ENCODE peak calls at places on chromosomes 11 and 22, in eight cellular contexts. One of them, this sample, is unnamed.

GRCh38 chr11:86161373-86162255 is 82.9 kb upstream of the EED start:
- DNase-seq in NCI-H460: no peak
- DNase-seq in GOT3: no peak
- DNase-seq in EL: no peak
- DNase-seq in activated T-helper 1 cell treated with Interleukin-2 at 50 U/mL for 16 hours: no peak
- DNase-seq in posterior cingulate gyrus: no peak
- DNase-seq in HFFc6: no peak
- DNase-seq in GM19239: no peak
- DNase-seq in this sample: no peak

GRCh38 chr22:37337204-37337943 is 55.1 kb downstream of the CYTH4 start:
- DNase-seq in NCI-H460: no peak
- DNase-seq in GOT3: no peak
- DNase-seq in EL: peak; percentile 70
- DNase-seq in activated T-helper 1 cell treated with Interleukin-2 at 50 U/mL for 16 hours: no peak
- DNase-seq in posterior cingulate gyrus: no peak
- DNase-seq in HFFc6: peak; percentile 34
- DNase-seq in GM19239: no peak
- DNase-seq in this sample: no peak

GRCh38 chr22:49522582-49523373 is 304.9 kb downstream of the BRD1 start:
- DNase-seq in NCI-H460: no peak
- DNase-seq in GOT3: no peak
- DNase-seq in EL: no peak
- DNase-seq in activated T-helper 1 cell treated with Interleukin-2 at 50 U/mL for 16 hours: no peak
- DNase-seq in posterior cingulate gyrus: no peak
- DNase-seq in HFFc6: no peak
- DNase-seq in GM19239: no peak
- DNase-seq in this sample: no peak

GRCh38 chr11:30206249-30206996 is 24.4 kb upstream of the FSHB start:
- DNase-seq in NCI-H460: no peak
- DNase-seq in GOT3: no peak
- DNase-seq in EL: no peak
- DNase-seq in activated T-helper 1 cell treated with Interleukin-2 at 50 U/mL for 16 hours: no peak
- DNase-seq in posterior cingulate gyrus: no peak
- DNase-seq in HFFc6: no peak
- DNase-seq in GM19239: peak; percentile 8
- DNase-seq in this sample: no peak

GRCh38 chr11:73350908-73351636 is 25.1 kb upstream of the RELT start:
- DNase-seq in NCI-H460: peak; percentile 49
- DNase-seq in GOT3: no peak
- DNase-seq in EL: peak; percentile 73
- DNase-seq in activated T-helper 1 cell treated with Interleukin-2 at 50 U/mL for 16 hours: peak; percentile 32
- DNase-seq in posterior cingulate gyrus: no peak
- DNase-seq in HFFc6: peak; percentile 53
- DNase-seq in GM19239: peak; percentile 87
- DNase-seq in this sample: peak; percentile 61

GRCh38 chr11:9002920-9003572 is 755 bp downstream of the NRIP3 start:
- DNase-seq in NCI-H460: no peak
- DNase-seq in GOT3: no peak
- DNase-seq in EL: peak; percentile 39
- DNase-seq in activated T-helper 1 cell treated with Interleukin-2 at 50 U/mL for 16 hours: no peak
- DNase-seq in posterior cingulate gyrus: no peak
- DNase-seq in HFFc6: no peak
- DNase-seq in GM19239: no peak
- DNase-seq in this sample: no peak

GRCh38 chr11:115959098-115959497 is 454.9 kb upstream of the CADM1 start:
- DNase-seq in NCI-H460: no peak
- DNase-seq in GOT3: no peak
- DNase-seq in EL: no peak
- DNase-seq in activated T-helper 1 cell treated with Interleukin-2 at 50 U/mL for 16 hours: no peak
- DNase-seq in posterior cingulate gyrus: peak; percentile 77
- DNase-seq in HFFc6: no peak
- DNase-seq in GM19239: no peak
- DNase-seq in this sample: no peak

GRCh38 chr11:64933935-64934693 is 1.6 kb downstream of the GPHA2 start:
- DNase-seq in NCI-H460: no peak
- DNase-seq in GOT3: no peak
- DNase-seq in EL: no peak
- DNase-seq in activated T-helper 1 cell treated with Interleukin-2 at 50 U/mL for 16 hours: no peak
- DNase-seq in posterior cingulate gyrus: no peak
- DNase-seq in HFFc6: no peak
- DNase-seq in GM19239: no peak
- DNase-seq in this sample: no peak

GRCh38 chr11:62012451-62013265 is 45.2 kb upstream of the FTH1 start:
- DNase-seq in NCI-H460: no peak
- DNase-seq in GOT3: no peak
- DNase-seq in EL: peak; percentile 60
- DNase-seq in activated T-helper 1 cell treated with Interleukin-2 at 50 U/mL for 16 hours: no peak
- DNase-seq in posterior cingulate gyrus: no peak
- DNase-seq in HFFc6: peak; percentile 70
- DNase-seq in GM19239: no peak
- DNase-seq in this sample: no peak

GRCh38 chr11:112437096-112437495 is 176.4 kb upstream of the PLET1 start:
- DNase-seq in NCI-H460: no peak
- DNase-seq in GOT3: no peak
- DNase-seq in EL: no peak
- DNase-seq in activated T-helper 1 cell treated with Interleukin-2 at 50 U/mL for 16 hours: no peak
- DNase-seq in posterior cingulate gyrus: no peak
- DNase-seq in HFFc6: no peak
- DNase-seq in GM19239: no peak
- DNase-seq in this sample: no peak

GRCh38 chr11:551131-551530 is 9.4 kb downstream of the LMNTD2 start:
- DNase-seq in NCI-H460: no peak
- DNase-seq in GOT3: no peak
- DNase-seq in EL: no peak
- DNase-seq in activated T-helper 1 cell treated with Interleukin-2 at 50 U/mL for 16 hours: no peak
- DNase-seq in posterior cingulate gyrus: no peak
- DNase-seq in HFFc6: no peak
- DNase-seq in GM19239: no peak
- DNase-seq in this sample: no peak

GRCh38 chr11:8327761-8328192 is 64.1 kb upstream of the LMO1 start:
- DNase-seq in NCI-H460: no peak
- DNase-seq in GOT3: no peak
- DNase-seq in EL: no peak
- DNase-seq in activated T-helper 1 cell treated with Interleukin-2 at 50 U/mL for 16 hours: no peak
- DNase-seq in posterior cingulate gyrus: no peak
- DNase-seq in HFFc6: no peak
- DNase-seq in GM19239: peak; percentile 40
- DNase-seq in this sample: no peak

GRCh38 chr11:69337211-69337721 is 43.3 kb downstream of the MYEOV start:
- DNase-seq in NCI-H460: no peak
- DNase-seq in GOT3: no peak
- DNase-seq in EL: peak; percentile 31
- DNase-seq in activated T-helper 1 cell treated with Interleukin-2 at 50 U/mL for 16 hours: no peak
- DNase-seq in posterior cingulate gyrus: no peak
- DNase-seq in HFFc6: peak; percentile 54
- DNase-seq in GM19239: peak; percentile 18
- DNase-seq in this sample: no peak

GRCh38 chr11:68929135-68929534 is 25.4 kb downstream of the IGHMBP2 start:
- DNase-seq in NCI-H460: no peak
- DNase-seq in GOT3: no peak
- DNase-seq in EL: no peak
- DNase-seq in activated T-helper 1 cell treated with Interleukin-2 at 50 U/mL for 16 hours: no peak
- DNase-seq in posterior cingulate gyrus: peak; percentile 56
- DNase-seq in HFFc6: no peak
- DNase-seq in GM19239: no peak
- DNase-seq in this sample: no peak

GRCh38 chr11:125062931-125063428 is at the start of gene SLC37A2:
- DNase-seq in NCI-H460: peak; percentile 14
- DNase-seq in GOT3: no peak
- DNase-seq in EL: peak; percentile 78
- DNase-seq in activated T-helper 1 cell treated with Interleukin-2 at 50 U/mL for 16 hours: no peak
- DNase-seq in posterior cingulate gyrus: peak; percentile 91
- DNase-seq in HFFc6: peak; percentile 36
- DNase-seq in GM19239: peak; percentile 63
- DNase-seq in this sample: peak; percentile 82